ENCODE peak calls at places on chromosome 1, in nine cellular contexts. V, C, Q, E, A, S, M, L and B are unnamed samples. For H3K9me3, the result is how much of the 10 kb centered on the place peaks cover.

GRCh38 chr1:209527372-209527771 is 56.1 kb upstream of the CAMK1G start:
- DNase-seq in V (no peak), M (no peak), E (no peak), A (no peak), S (no peak), L (no peak), Q (no peak), C (no peak), B (no peak)

GRCh38 chr1:114209971-114210370 is 56.3 kb upstream of the SYT6 start:
- DNase-seq in V (no peak), E (no peak), S (no peak), Q (no peak), M (no peak), C (no peak), A (no peak), L (no peak), B (no peak)

GRCh38 chr1:39204441-39205081 is at the start of gene MACF1:
- DNase-seq in S (peak), L (peak), C (peak), M (peak), E (peak), Q (peak), A (no peak), V (no peak), B (peak)

GRCh38 chr1:15352122-15352957 is 57.3 kb upstream of the EFHD2 start:
- DNase-seq in E (no peak), S (peak), C (no peak), M (peak), L (peak), V (no peak), A (peak), Q (peak), B (no peak)

GRCh38 chr1:228508253-228508652 is 21.1 kb downstream of the RNF187 start:
- DNase-seq in E (no peak), A (no peak), L (no peak), S (no peak), C (no peak), V (no peak), M (no peak), Q (no peak), B (no peak)

GRCh38 chr1:161958425-161958824 is 65.2 kb downstream of the OLFML2B start:
- DNase-seq in A (no peak), V (no peak), E (no peak), C (no peak), L (no peak), M (no peak), S (no peak), Q (no peak), B (no peak)

GRCh38 chr1:234154320-234155251 is 218.7 kb upstream of the COA6 start:
- DNase-seq in E (peak), V (no peak), S (no peak), Q (peak), A (peak), M (peak), L (peak), C (no peak), B (no peak)

GRCh38 chr1:78340006-78340405 is 150.8 kb upstream of the PTGFR start:
- DNase-seq in A (no peak), L (no peak), V (no peak), S (no peak), M (no peak), Q (peak), C (no peak), E (peak), B (no peak)

GRCh38 chr1:49435291-49435690 is 588.5 kb downstream of the AGBL4 start:
- DNase-seq in Q (no peak), C (no peak), A (no peak), V (no peak), S (no peak), L (no peak), E (no peak), M (no peak), B (no peak)
- H3K9me3 ChIP-seq in Q (under half), C (under half), A (under half), V (under half), S (under half), L (under half), E (under half), M (under half), B (under half)

GRCh38 chr1:203650012-203650836 is 23.6 kb downstream of the ATP2B4 start:
- DNase-seq in C (peak), A (peak), E (no peak), V (peak), L (peak), Q (peak), M (peak), S (peak), B (peak)
- TF ChIP-seq CTCF in C (no peak), A (no peak), E (no peak), V (peak), L (peak), Q (no peak), M (no peak), S (no peak), B (no peak)

GRCh38 chr1:211812584-211812983 is 18.0 kb downstream of the LPGAT1 start:
- DNase-seq in L (no peak), M (no peak), S (no peak), C (no peak), A (no peak), Q (no peak), E (no peak), V (no peak), B (no peak)

GRCh38 chr1:211811848-211812247 is 18.7 kb downstream of the LPGAT1 start:
- DNase-seq in E (no peak), A (no peak), V (no peak), L (no peak), S (no peak), M (no peak), Q (no peak), C (no peak), B (no peak)

GRCh38 chr1:211811126-211811525 is 19.4 kb downstream of the LPGAT1 start:
- DNase-seq in E (no peak), M (no peak), S (no peak), C (no peak), A (no peak), Q (no peak), L (no peak), V (no peak), B (no peak)

GRCh38 chr1:211804915-211805314 is 25.6 kb downstream of the LPGAT1 start:
- DNase-seq in V (no peak), C (no peak), A (no peak), L (no peak), E (no peak), Q (no peak), M (no peak), S (no peak), B (no peak)

DNA sequence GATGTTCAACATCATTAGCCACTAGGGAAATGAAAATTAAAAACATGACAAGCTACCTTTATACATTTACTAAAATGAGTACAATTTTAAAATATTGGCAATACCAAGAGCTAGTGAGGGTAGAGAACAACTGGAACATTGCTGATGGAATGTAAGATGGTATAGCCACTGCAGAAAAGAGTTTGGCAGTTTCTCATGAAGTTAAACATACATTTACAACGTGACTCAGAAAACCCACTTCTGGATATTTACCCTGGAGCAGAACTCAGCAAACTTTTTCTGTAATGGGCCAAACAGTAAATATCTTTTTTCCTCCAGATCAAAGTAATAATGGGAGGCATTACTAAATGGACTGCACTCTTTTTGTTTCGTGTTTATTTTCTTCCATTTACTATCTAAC is 22.1 kb downstream of the LPGAT1 start:
- DNase-seq in S (no peak), M (no peak), A (no peak), V (no peak), C (no peak), E (no peak), Q (no peak), L (no peak), B (no peak)
- H3K9me3 ChIP-seq in S (under half), M (under half), A (under half), V (under half), C (under half), E (under half), Q (under half), L (under half), B (under half)

GRCh38 chr1:203528098-203528497 is 34.1 kb downstream of the OPTC start:
- DNase-seq in L (no peak), E (no peak), S (no peak), C (no peak), M (no peak), Q (no peak), V (peak), A (no peak), B (no peak)
- TF ChIP-seq CTCF in L (no peak), E (no peak), S (no peak), C (no peak), M (no peak), Q (no peak), V (no peak), A (no peak), B (no peak)

GRCh38 chr1:49465486-49466185 is 558.1 kb downstream of the AGBL4 start:
- DNase-seq in A (no peak), C (no peak), M (no peak), S (no peak), Q (no peak), L (no peak), E (no peak), V (no peak), B (no peak)
- H3K9me3 ChIP-seq in A (under half), C (under half), M (under half), S (under half), Q (under half), L (under half), E (under half), V (under half), B (under half)

GRCh38 chr1:145906954-145907755 is 2.7 kb downstream of the ITGA10 start:
- DNase-seq in C (no peak), M (no peak), V (peak), E (no peak), Q (no peak), A (no peak), L (no peak), S (no peak), B (no peak)
- TF ChIP-seq CTCF in C (no peak), M (no peak), V (no peak), E (no peak), Q (no peak), A (no peak), L (no peak), S (no peak), B (no peak)

GRCh38 chr1:106584127-106584526 is 472.3 kb upstream of the PRMT6 start:
- DNase-seq in M (no peak), V (no peak), A (no peak), E (no peak), S (no peak), C (no peak), Q (no peak), L (no peak), B (no peak)
- H3K9me3 ChIP-seq in M (under half), V (under half), A (under half), E (under half), S (under half), C (under half), Q (under half), L (under half), B (under half)

GRCh38 chr1:28578696-28579218 is 13.3 kb upstream of the RAB42 start:
- DNase-seq in M (no peak), A (no peak), L (peak), V (no peak), C (no peak), S (no peak), Q (no peak), E (no peak), B (no peak)

GRCh38 chr1:28580706-28581530 is 11.1 kb upstream of the RAB42 start:
- DNase-seq in V (peak), C (no peak), L (peak), A (no peak), E (no peak), S (peak), Q (peak), M (peak), B (peak)

GRCh38 chr1:28582248-28582615 is 9.8 kb upstream of the RAB42 start:
- DNase-seq in A (no peak), L (no peak), S (peak), Q (peak), V (no peak), C (no peak), M (no peak), E (no peak), B (no peak)

GRCh38 chr1:28579374-28579773 is 12.7 kb upstream of the RAB42 start:
- DNase-seq in A (no peak), C (no peak), S (no peak), Q (no peak), V (no peak), L (peak), M (no peak), E (no peak), B (no peak)

GRCh38 chr1:28581531-28582247 is 10.4 kb upstream of the RAB42 start:
- DNase-seq in V (peak), S (peak), E (peak), Q (peak), A (peak), C (peak), L (peak), M (peak), B (peak)
- TF ChIP-seq CTCF in V (peak), S (no peak), E (peak), Q (no peak), A (no peak), C (peak), L (peak), M (no peak), B (peak)

GRCh38 chr1:25065246-25066238 is 135.5 kb upstream of the RUNX3 start:
- DNase-seq in M (peak), V (peak), E (no peak), Q (peak), A (no peak), C (no peak), S (no peak), L (peak), B (no peak)

GRCh38 chr1:25066253-25066652 is 136.2 kb upstream of the RUNX3 start:
- DNase-seq in C (no peak), S (no peak), V (peak), M (no peak), E (no peak), A (no peak), Q (peak), L (no peak), B (no peak)

GRCh38 chr1:25067852-25068251 is 137.8 kb upstream of the RUNX3 start:
- DNase-seq in A (no peak), V (no peak), L (no peak), S (no peak), Q (no peak), M (no peak), C (no peak), E (no peak), B (no peak)

GRCh38 chr1:25068316-25068715 is 138.2 kb upstream of the RUNX3 start:
- DNase-seq in Q (no peak), S (no peak), V (peak), A (no peak), C (no peak), M (no peak), E (no peak), L (no peak), B (no peak)

GRCh38 chr1:25066731-25067520 is 136.8 kb upstream of the RUNX3 start:
- DNase-seq in C (no peak), E (no peak), V (peak), S (no peak), L (no peak), M (peak), A (no peak), Q (no peak), B (no peak)
- H3K9me3 ChIP-seq in C (under half), E (under half), V (under half), S (under half), L (under half), M (under half), A (under half), Q (under half), B (under half)

GRCh38 chr1:8764301-8764937 is 53.0 kb downstream of the RERE start:
- DNase-seq in E (no peak), A (no peak), L (no peak), V (no peak), Q (no peak), C (no peak), M (no peak), S (no peak), B (no peak)
- TF ChIP-seq CTCF in E (no peak), A (no peak), L (no peak), V (no peak), Q (no peak), C (no peak), M (no peak), S (no peak), B (no peak)